ENCODE peak calls at places on chromosome 5, in nine cellular contexts. P, G, R, D, M, T, E, K and A are unnamed samples.

GRCh38 chr5:78816143-78816765 is 167.7 kb upstream of the LHFPL2 start:
- DNase-seq in P (peak; percentile 28), G (no peak), R (no peak), D (no peak), M (no peak), T (no peak), E (no peak), K (no peak), A (no peak)

GRCh38 chr5:74227081-74227480 is 413.4 kb downstream of the ENC1 start:
- DNase-seq in P (no peak), G (no peak), R (no peak), D (no peak), M (no peak), T (no peak), E (no peak), K (no peak), A (no peak)

GRCh38 chr5:89722538-89722937 is 687.0 kb downstream of the CETN3 start:
- DNase-seq in P (no peak), G (no peak), R (no peak), D (no peak), M (no peak), T (no peak), E (no peak), K (no peak), A (no peak)

GRCh38 chr5:102910240-102911226 is 155.4 kb downstream of the PAM start:
- DNase-seq in P (peak; percentile 70), G (no peak), R (no peak), D (no peak), M (no peak), T (peak; percentile 61), E (no peak), K (no peak), A (peak; percentile 77)

GRCh38 chr5:58366461-58366860 is 93.4 kb downstream of the PLK2 start:
- DNase-seq in P (peak; percentile 45), G (no peak), R (no peak), D (no peak), M (no peak), T (no peak), E (no peak), K (peak; percentile 17), A (no peak)

GRCh38 chr5:39713224-39713911 is 288.6 kb upstream of the DAB2 start:
- DNase-seq in P (peak; percentile 2), G (no peak), R (no peak), D (no peak), M (peak; percentile 78), T (peak; percentile 59), E (no peak), K (peak; percentile 12), A (no peak)

GRCh38 chr5:143400541-143401252 is 2.8 kb downstream of the NR3C1 start:
- DNase-seq in P (peak; percentile 60), G (no peak), R (no peak), D (no peak), M (no peak), T (peak; percentile 85), E (peak; percentile 20), K (peak; percentile 26), A (no peak)

GRCh38 chr5:138464388-138465287 is 641 bp upstream of the EGR1 start:
- DNase-seq in P (peak; percentile 98), G (peak; percentile 94), R (peak; percentile 98), D (peak; percentile 96), M (peak; percentile 98), T (peak; percentile 100), E (peak; percentile 90), K (peak; percentile 96), A (peak; percentile 98)

GRCh38 chr5:16981700-16982099 is 45.6 kb upstream of the MYO10 start:
- DNase-seq in P (no peak), G (no peak), R (no peak), D (no peak), M (no peak), T (no peak), E (no peak), K (no peak), A (no peak)

GRCh38 chr5:14063117-14063516 is 80.0 kb upstream of the TRIO start:
- DNase-seq in P (peak; percentile 43), G (no peak), R (no peak), D (no peak), M (no peak), T (no peak), E (no peak), K (peak; percentile 32), A (no peak)

GRCh38 chr5:7250609-7251008 is 145.3 kb upstream of the ADCY2 start:
- DNase-seq in P (no peak), G (no peak), R (no peak), D (no peak), M (no peak), T (no peak), E (no peak), K (no peak), A (no peak)

GRCh38 chr5:111639912-111640311 is 117.1 kb downstream of the NREP start:
- DNase-seq in P (no peak), G (no peak), R (no peak), D (no peak), M (no peak), T (no peak), E (no peak), K (no peak), A (no peak)

GRCh38 chr5:172150514-172151425 is 37.3 kb downstream of the STK10 start:
- DNase-seq in P (peak; percentile 24), G (peak; percentile 7), R (no peak), D (peak; percentile 68), M (no peak), T (no peak), E (no peak), K (no peak), A (no peak)

GRCh38 chr5:4905674-4906528 is 234.2 kb upstream of the ADAMTS16 start:
- DNase-seq in P (no peak), G (no peak), R (peak; percentile 25), D (peak; percentile 32), M (no peak), T (no peak), E (no peak), K (no peak), A (no peak)

GRCh38 chr5:170552486-170553122 is 48.8 kb downstream of the KCNIP1 start:
- DNase-seq in P (peak; percentile 88), G (no peak), R (peak; percentile 47), D (peak; percentile 78), M (peak; percentile 59), T (no peak), E (no peak), K (peak; percentile 44), A (no peak)

GRCh38 chr5:160324885-160325284 is 12.5 kb upstream of the CCNJL start:
- DNase-seq in P (no peak), G (no peak), R (no peak), D (no peak), M (no peak), T (no peak), E (no peak), K (no peak), A (no peak)

GRCh38 chr5:10335711-10336470 is 17.6 kb upstream of the MARCHF6 start:
- DNase-seq in P (no peak), G (no peak), R (peak; percentile 2), D (no peak), M (no peak), T (no peak), E (no peak), K (no peak), A (no peak)

GRCh38 chr5:66744040-66744439 is 147.8 kb downstream of the MAST4 start:
- DNase-seq in P (peak; percentile 41), G (no peak), R (no peak), D (peak; percentile 46), M (no peak), T (no peak), E (no peak), K (peak; percentile 13), A (no peak)